ENCODE peak calls at places on chromosomes 6 and 20, in eight cellular contexts. Y is AG04449; A is mesothelial cell of epicardium; T is activated CD4-positive, alpha-beta T cell treated with anti-CD3 and anti-CD28 coated beads, Interleukin-2, amount 10 ng/mL, durations not matched to agents 24 days and 14 days; M is EL; Z is aorta; E is T-cell; J is central memory CD8-positive, alpha-beta T cell. L is an unnamed sample.

GRCh38 chr6:87333591-87334181 is 4.6 kb upstream of the GJB7 start:
- DNase-seq in Z (no peak), J (no peak), M (peak; percentile 21), A (no peak), T (peak; percentile 64), Y (no peak), E (no peak), L (no peak)

GRCh38 chr6:82568290-82568993 is 204.8 kb downstream of the TPBG start:
- DNase-seq in J (no peak), Z (no peak), T (no peak), M (no peak), A (no peak), Y (no peak), E (no peak), L (no peak)

GRCh38 chr20:25738198-25738597 is 41.5 kb upstream of the ZNF337 start:
- DNase-seq in E (no peak), A (no peak), Y (peak; percentile 44), M (peak; percentile 74), J (no peak), Z (no peak), T (no peak), L (no peak)

GRCh38 chr6:85462673-85463072 is 12.8 kb downstream of the NT5E start:
- DNase-seq in Y (no peak), Z (no peak), E (no peak), J (no peak), T (no peak), A (no peak), M (no peak), L (no peak)

GRCh38 chr20:38355161-38356012 is 9.1 kb downstream of the LBP start:
- DNase-seq in M (no peak), A (no peak), Y (no peak), E (no peak), Z (no peak), T (no peak), J (no peak), L (no peak)

GRCh38 chr6:106104476-106104875 is 18.3 kb downstream of the PRDM1 start:
- DNase-seq in T (no peak), M (no peak), E (no peak), A (no peak), Z (no peak), Y (no peak), J (no peak), L (no peak)

GRCh38 chr6:136344420-136344819 is 54.8 kb upstream of the BCLAF1 start:
- DNase-seq in M (peak; percentile 32), T (no peak), Z (no peak), A (no peak), J (no peak), Y (peak; percentile 46), E (no peak), L (no peak)

GRCh38 chr6:162622572-162622971 is 105.0 kb downstream of the PRKN start:
- DNase-seq in A (no peak), Y (no peak), J (no peak), M (no peak), T (no peak), E (no peak), Z (no peak), L (no peak)

GRCh38 chr6:107555449-107555848 is 65.5 kb downstream of the SOBP start:
- DNase-seq in J (no peak), A (no peak), Z (no peak), Y (no peak), E (no peak), M (no peak), T (no peak), L (no peak)

GRCh38 chr6:155530219-155530834 is 74.7 kb upstream of the NOX3 start:
- DNase-seq in Z (no peak), A (no peak), J (no peak), M (peak; percentile 53), T (peak; percentile 71), E (no peak), Y (no peak), L (peak; percentile 17)

GRCh38 chr6:89204096-89204495 is 13.1 kb downstream of the GABRR1 start:
- DNase-seq in A (no peak), E (no peak), T (no peak), J (no peak), M (no peak), Y (no peak), Z (no peak), L (no peak)

GRCh38 chr6:150925655-150925928 is 60.1 kb downstream of the MTHFD1L start:
- DNase-seq in M (peak; percentile 29), A (no peak), E (no peak), T (no peak), J (no peak), Z (no peak), Y (no peak), L (no peak)

GRCh38 chr6:158894192-158894591 is 75.0 kb upstream of the EZR start:
- DNase-seq in A (no peak), M (peak; percentile 94), E (no peak), Y (peak; percentile 89), Z (no peak), J (no peak), T (no peak), L (no peak)

L was measured in small intestine.